ENCODE peak calls at places on chromosomes 2 and 18, in eight cellular contexts. Y, X, Z, A, G, F, P and U are unnamed samples.

GRCh38 chr2:159285929-159286708 is at the start of gene WDSUB1:
- DNase-seq in G (no peak), Z (peak), Y (peak), P (peak), X (peak), F (peak), A (peak), U (peak)

GRCh38 chr2:146455325-146455724 is 1389.5 kb upstream of the ACVR2A start:
- DNase-seq in F (no peak), A (no peak), Z (no peak), G (no peak), Y (no peak), P (no peak), X (no peak), U (no peak)

GRCh38 chr2:239951825-239952224 is 73.3 kb downstream of the NDUFA10 start:
- DNase-seq in F (no peak), P (no peak), Z (no peak), X (peak), A (no peak), Y (no peak), G (no peak), U (no peak)

GRCh38 chr2:228927028-228928010 is 343.8 kb downstream of the PID1 start:
- DNase-seq in F (no peak), P (no peak), G (no peak), Z (no peak), A (no peak), Y (no peak), X (no peak), U (no peak)

GRCh38 chr2:197201874-197202273 is 108.7 kb downstream of the ANKRD44 start:
- DNase-seq in Z (no peak), Y (no peak), G (no peak), F (no peak), X (no peak), P (no peak), A (no peak), U (no peak)

GRCh38 chr2:163655672-163656071 is 80.1 kb downstream of the FIGN start:
- DNase-seq in A (no peak), G (no peak), F (no peak), Y (no peak), P (no peak), Z (no peak), X (no peak), U (peak)

GRCh38 chr18:21330122-21330701 is 88.2 kb downstream of the GREB1L start:
- DNase-seq in F (no peak), X (no peak), A (no peak), P (no peak), G (no peak), Y (no peak), Z (no peak), U (peak)

GRCh38 chr2:7292154-7292553 is 374.9 kb downstream of the RNF144A start:
- DNase-seq in A (no peak), P (no peak), G (no peak), Y (no peak), F (no peak), X (no peak), Z (no peak), U (no peak)

GRCh38 chr2:164103271-164103670 is 367.5 kb upstream of the FIGN start:
- DNase-seq in X (no peak), A (no peak), G (no peak), P (no peak), Z (no peak), F (no peak), Y (no peak), U (no peak)

GRCh38 chr2:211879323-211879722 is 659.3 kb downstream of the ERBB4 start:
- DNase-seq in A (no peak), Y (no peak), F (no peak), G (no peak), X (no peak), Z (no peak), P (peak), U (no peak)

GRCh38 chr2:240134466-240134865 is 1.6 kb downstream of the COPS9 start:
- DNase-seq in A (no peak), G (no peak), Y (no peak), F (no peak), P (no peak), Z (no peak), X (no peak), U (no peak)

GRCh38 chr2:129719335-129719734 is 260.1 kb upstream of the RAB6C start:
- DNase-seq in X (no peak), G (no peak), F (no peak), Z (no peak), Y (no peak), P (no peak), A (no peak), U (no peak)

GRCh38 chr2:112482309-112483046 is 522 bp downstream of the TTL start:
- DNase-seq in Y (no peak), F (no peak), Z (peak), X (peak), A (no peak), G (no peak), P (peak), U (peak)

GRCh38 chr18:7413906-7414305 is 153.2 kb upstream of the PTPRM start:
- DNase-seq in F (no peak), G (no peak), A (no peak), Z (no peak), X (no peak), Y (no peak), P (no peak), U (no peak)

GRCh38 chr2:88329815-88330603 is 122.5 kb downstream of the FOXI3 start:
- DNase-seq in A (no peak), Y (no peak), Z (no peak), P (peak), F (no peak), G (no peak), X (no peak), U (peak)

GRCh38 chr2:126717928-126718327 is 62.0 kb downstream of the GYPC start:
- DNase-seq in G (no peak), F (no peak), X (no peak), P (no peak), Y (no peak), Z (no peak), A (peak), U (no peak)

GRCh38 chr2:84901593-84902120 is 3.8 kb upstream of the TMSB10 start:
- DNase-seq in F (no peak), P (peak), X (no peak), Z (no peak), A (peak), Y (no peak), G (no peak), U (peak)

DNA sequence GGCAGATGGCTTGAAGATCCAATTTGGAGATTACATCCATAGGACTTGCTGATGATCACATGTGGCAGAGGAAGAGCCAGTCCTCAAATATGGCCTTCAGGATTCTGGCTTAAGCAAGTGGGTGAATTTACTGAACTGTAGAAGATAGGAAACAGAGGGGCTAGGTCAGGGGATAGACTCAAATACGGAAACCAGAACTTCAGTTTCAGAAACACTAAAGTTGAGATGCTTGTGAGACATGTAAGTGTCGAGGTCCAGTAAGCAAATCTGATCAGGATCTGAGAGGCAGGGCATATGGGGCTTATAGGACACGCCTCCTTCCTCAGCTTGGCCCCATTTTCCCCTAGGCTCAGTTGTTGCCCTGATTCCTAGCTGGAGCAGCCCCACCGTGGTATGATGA is 107.7 kb downstream of the LBH start:
- DNase-seq in Y (no peak), Z (no peak), G (no peak), P (no peak), A (no peak), X (no peak), F (no peak), U (no peak)
- H3K27ac ChIP-seq in Y (no peak), Z (no peak), G (no peak), P (no peak), A (no peak), X (no peak), F (no peak), U (no peak)

DNA sequence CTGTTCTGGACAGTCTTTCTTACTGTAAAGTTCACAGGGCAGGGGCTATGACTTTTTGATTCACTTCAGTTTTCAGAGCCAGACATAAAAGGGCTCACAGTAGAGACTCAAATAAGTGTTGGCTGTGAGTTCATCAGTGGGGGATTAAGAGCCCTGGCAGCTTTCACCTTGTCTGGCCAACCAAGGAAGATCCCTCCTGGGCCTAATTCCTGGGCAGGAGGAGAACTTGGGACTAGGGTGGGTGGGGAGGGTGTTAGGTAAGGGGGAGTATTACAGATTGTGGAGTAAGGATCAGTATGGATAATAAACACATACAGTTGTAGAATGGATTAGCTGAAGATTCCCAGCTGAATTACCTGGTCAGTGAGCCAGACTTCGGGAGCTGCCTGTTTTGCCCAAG is 904 bp upstream of the SFXN5 start:
- DNase-seq in G (no peak), A (no peak), X (no peak), Z (no peak), F (no peak), P (no peak), Y (no peak), U (no peak)
- H3K4me3 ChIP-seq in G (peak), A (peak), X (no peak), Z (peak), F (peak), P (no peak), Y (peak), U (peak)

GRCh38 chr2:26244479-26245230 is at the start of the genes HADHA and HADHB:
- DNase-seq in F (peak), G (peak), Y (peak), A (peak), P (peak), Z (peak), X (peak), U (peak)
- TF ChIP-seq CTCF in F (peak), G (peak), Y (peak), A (no peak), P (peak), Z (peak), X (peak), U (no peak)

DNA sequence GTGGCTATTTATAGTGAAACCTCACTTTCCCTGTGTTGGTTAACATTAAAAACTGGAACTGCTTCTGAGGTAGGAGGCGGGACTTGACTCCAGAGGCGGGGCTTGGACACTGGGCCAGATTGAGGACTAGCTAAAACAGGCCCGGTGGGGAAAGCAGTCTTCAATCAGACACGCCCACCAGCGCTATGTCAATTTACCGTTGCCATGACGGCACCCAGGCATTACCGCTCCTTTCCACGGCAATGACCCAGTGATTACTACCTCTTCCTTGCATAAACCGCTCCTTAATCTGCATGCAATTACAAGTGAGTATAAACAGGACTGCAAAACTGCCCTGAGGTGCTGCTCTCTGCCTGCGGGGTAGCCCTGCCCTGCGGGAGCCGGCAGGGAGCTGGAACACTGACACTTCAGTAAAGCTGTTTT is 35.3 kb downstream of the LRRFIP1 start:
- DNase-seq in Z (peak), A (peak), G (peak), Y (peak), F (peak), X (peak), P (peak), U (peak)
- H3K27ac ChIP-seq in Z (no peak), A (peak), G (peak), Y (peak), F (no peak), X (no peak), P (no peak), U (no peak)

DNA sequence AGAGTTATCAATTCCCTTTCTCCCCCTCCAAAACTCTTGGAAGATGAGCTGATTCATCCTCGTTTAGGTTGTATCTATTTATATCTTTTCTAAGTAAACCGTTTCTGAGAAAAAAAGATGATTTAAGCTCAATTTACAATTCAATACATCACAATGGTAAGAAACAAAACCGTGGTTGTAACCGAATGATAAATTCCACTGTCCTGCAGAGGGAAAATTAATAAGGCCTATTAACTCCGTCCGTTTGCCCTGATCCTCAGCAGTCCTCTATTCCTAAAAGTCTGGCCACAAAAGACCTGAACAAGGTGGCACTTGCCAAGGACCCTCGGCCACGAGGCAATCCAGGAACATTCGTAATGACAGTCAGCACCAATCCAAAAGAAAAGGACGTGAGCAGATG is 286.2 kb downstream of the TCF4 start:
- DNase-seq in X (no peak), F (no peak), P (no peak), A (no peak), G (no peak), Y (no peak), Z (no peak), U (no peak)
- H3K4me3 ChIP-seq in X (no peak), F (no peak), P (no peak), A (no peak), G (no peak), Y (peak), Z (peak), U (no peak)

GRCh38 chr2:119462574-119462973 is 30.9 kb downstream of the TMEM37 start:
- DNase-seq in Y (no peak), A (no peak), X (no peak), P (no peak), G (no peak), F (no peak), Z (no peak), U (no peak)

GRCh38 chr2:119465687-119466086 is 34.0 kb downstream of the TMEM37 start:
- DNase-seq in F (no peak), Z (no peak), X (no peak), G (no peak), A (no peak), P (no peak), Y (no peak), U (no peak)

GRCh38 chr2:119463136-119463535 is 31.5 kb downstream of the TMEM37 start:
- DNase-seq in Y (no peak), F (no peak), G (no peak), A (no peak), Z (no peak), X (no peak), P (no peak), U (no peak)

GRCh38 chr2:119464977-119465376 is 33.3 kb downstream of the TMEM37 start:
- DNase-seq in P (no peak), G (no peak), Z (no peak), X (no peak), Y (no peak), F (no peak), A (peak), U (no peak)

DNA sequence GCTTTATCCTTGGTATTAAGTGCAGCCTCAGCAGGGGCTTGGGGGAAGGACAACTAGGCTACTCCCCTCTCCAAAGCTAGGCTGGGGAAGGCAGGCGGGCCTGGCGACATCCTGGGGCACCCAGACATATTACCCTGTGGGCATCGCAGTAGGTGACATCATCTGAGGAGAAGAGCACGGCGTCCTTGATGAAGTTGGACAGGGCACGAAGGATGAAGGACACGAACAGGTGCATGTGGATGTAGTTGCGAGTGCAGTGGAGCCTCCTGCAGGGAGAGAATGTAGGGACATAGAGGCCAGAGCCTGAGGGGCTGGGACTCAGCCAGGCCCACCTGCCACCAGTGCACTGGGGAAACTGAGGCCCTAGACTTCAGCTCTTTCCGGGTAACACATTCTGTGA is 32.3 kb downstream of the TMEM37 start:
- DNase-seq in Y (no peak), A (no peak), P (no peak), Z (no peak), X (no peak), G (no peak), F (no peak), U (no peak)
- TF ChIP-seq CTCF in Y (no peak), A (no peak), P (no peak), Z (no peak), X (no peak), G (no peak), F (no peak), U (no peak)

GRCh38 chr2:214246417-214246816 is 164.4 kb upstream of the VWC2L start:
- DNase-seq in Z (no peak), G (no peak), A (no peak), Y (no peak), F (no peak), P (no peak), X (no peak), U (no peak)
- H3K27ac ChIP-seq in Z (no peak), G (no peak), A (no peak), Y (no peak), F (no peak), P (no peak), X (no peak), U (no peak)

DNA sequence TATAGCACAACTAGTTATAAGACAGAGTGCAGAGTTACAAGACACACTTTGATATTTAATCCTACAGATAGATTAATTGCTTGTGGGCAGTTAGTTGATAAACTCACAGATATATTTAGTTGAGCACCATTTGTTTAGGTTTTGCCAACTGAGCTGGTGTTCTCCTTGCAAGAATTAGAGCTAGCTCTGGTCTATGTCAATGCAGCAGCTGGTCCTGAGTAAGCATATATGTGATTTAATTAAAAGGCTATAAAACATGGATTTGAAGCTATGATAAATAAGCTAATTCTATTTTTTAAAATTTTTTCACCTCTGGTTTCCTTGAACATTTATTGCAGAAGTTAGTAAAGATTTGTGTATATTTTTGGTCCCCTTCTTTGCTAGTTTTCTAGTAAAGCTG is 35.6 kb downstream of the GPD2 start:
- DNase-seq in P (no peak), X (no peak), G (no peak), Z (no peak), F (no peak), A (no peak), Y (no peak), U (no peak)
- H3K4me3 ChIP-seq in P (no peak), X (no peak), G (no peak), Z (no peak), F (no peak), A (no peak), Y (no peak), U (no peak)

GRCh38 chr18:11728247-11728646 is 39.2 kb downstream of the GNAL start:
- DNase-seq in Z (no peak), X (no peak), F (no peak), P (no peak), G (no peak), Y (no peak), A (no peak), U (no peak)

GRCh38 chr18:11726556-11726955 is 37.5 kb downstream of the GNAL start:
- DNase-seq in Z (no peak), P (no peak), F (no peak), A (no peak), G (no peak), X (no peak), Y (no peak), U (no peak)

GRCh38 chr18:11733031-11733430 is 44.0 kb downstream of the GNAL start:
- DNase-seq in F (peak), G (peak), P (peak), X (peak), A (peak), Z (peak), Y (no peak), U (peak)

DNA sequence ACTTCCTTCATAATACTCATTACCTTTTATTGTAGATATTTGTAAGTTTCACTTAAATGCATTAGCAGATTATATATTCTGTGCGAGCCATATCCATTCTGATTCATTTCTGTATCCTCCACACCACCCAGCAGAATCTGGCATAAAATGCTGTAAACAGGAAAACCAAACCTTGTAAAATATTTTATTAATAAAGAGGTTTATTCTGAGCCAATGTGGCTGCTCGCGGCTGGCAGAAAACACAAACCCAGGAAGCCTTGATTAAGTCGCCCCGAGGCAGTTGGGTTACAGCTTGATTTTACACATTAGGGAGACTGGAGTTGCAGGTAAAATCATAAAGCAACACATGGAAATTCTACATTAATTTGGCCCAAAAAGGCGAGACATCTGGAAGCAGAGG is 40.5 kb downstream of the GNAL start:
- DNase-seq in Y (no peak), Z (no peak), A (no peak), P (no peak), G (no peak), F (no peak), X (no peak), U (no peak)
- TF ChIP-seq CTCF in Y (no peak), Z (no peak), A (no peak), P (no peak), G (no peak), F (no peak), X (no peak), U (no peak)

GRCh38 chr18:8750954-8751415 is 45.6 kb downstream of the MTCL1 start:
- DNase-seq in X (no peak), P (peak), G (peak), Y (no peak), F (no peak), Z (no peak), A (peak), U (peak)
- H3K27ac ChIP-seq in X (no peak), P (peak), G (peak), Y (no peak), F (no peak), Z (no peak), A (no peak), U (peak)